ENCODE peak calls at places on chromosomes 2 and 18, in four cellular contexts. V is K562, I is WTC11, W is HepG2. Y is an unnamed sample.

GRCh38 chr2:31317387-31317786 is 83.4 kb downstream of the EHD3 start:
- DNase-seq in V (no peak), I (no peak), W (no peak), Y (no peak)

GRCh38 chr2:5391361-5391760 is 300.8 kb upstream of the SOX11 start:
- DNase-seq in V (no peak), I (no peak), W (no peak), Y (no peak)

GRCh38 chr18:29218101-29218500 is 1041.2 kb upstream of the CDH2 start:
- DNase-seq in V (no peak), I (no peak), W (no peak), Y (no peak)

GRCh38 chr2:31137211-31138036 is 816 bp downstream of the GALNT14 start:
- DNase-seq in V (no peak), I (peak), W (no peak), Y (peak)

GRCh38 chr2:74457549-74458131 is 598 bp upstream of the WBP1 start:
- DNase-seq in V (no peak), I (peak), W (peak), Y (peak)

GRCh38 chr2:19819097-19820065 is 82.4 kb downstream of the TTC32 start:
- DNase-seq in V (no peak), I (no peak), W (no peak), Y (peak)

GRCh38 chr2:16324971-16325612 is 340.5 kb downstream of the CYRIA start:
- DNase-seq in V (no peak), I (no peak), W (no peak), Y (no peak)

GRCh38 chr2:29628882-29629281 is 292.5 kb downstream of the ALK start:
- DNase-seq in V (no peak), I (no peak), W (no peak), Y (no peak)

GRCh38 chr2:205451901-205452300 is 230.4 kb upstream of the NRP2 start:
- DNase-seq in V (no peak), I (no peak), W (no peak), Y (no peak)

GRCh38 chr18:395481-396250 is 104.8 kb downstream of the COLEC12 start:
- DNase-seq in V (no peak), I (no peak), W (no peak), Y (no peak)

GRCh38 chr2:15636972-15637785 is 45.5 kb downstream of the DDX1 start:
- DNase-seq in V (peak), I (peak), W (peak), Y (peak)

GRCh38 chr2:159804941-159805340 is 6.9 kb upstream of the CD302 start:
- DNase-seq in V (no peak), I (no peak), W (no peak), Y (no peak)

GRCh38 chr2:136874258-136874657 is 108.9 kb downstream of the THSD7B start:
- DNase-seq in V (no peak), I (no peak), W (peak), Y (peak)

GRCh38 chr2:118689874-118690273 is 157.6 kb downstream of the EN1 start:
- DNase-seq in V (no peak), I (no peak), W (no peak), Y (no peak)
- TF ChIP-seq NR3C1 in V (no peak), I (no peak), W (no peak), Y (no peak)

GRCh38 chr18:31134988-31135529 is 27.6 kb downstream of the DSC1 start:
- DNase-seq in V (no peak), I (no peak), W (no peak), Y (no peak)
- TF ChIP-seq NR3C1 in V (no peak), I (no peak), W (no peak), Y (no peak)

GRCh38 chr2:238127165-238128060 is 11.1 kb upstream of the KLHL30 start:
- DNase-seq in V (peak), I (no peak), W (peak), Y (peak)

GRCh38 chr2:238130696-238131628 is 7.5 kb upstream of the KLHL30 start:
- DNase-seq in V (no peak), I (no peak), W (no peak), Y (no peak)

GRCh38 chr2:238130111-238130695 is 8.3 kb upstream of the KLHL30 start:
- DNase-seq in V (no peak), I (no peak), W (no peak), Y (no peak)

GRCh38 chr2:238128061-238129040 is 10.1 kb upstream of the KLHL30 start:
- DNase-seq in V (no peak), I (peak), W (no peak), Y (no peak)

GRCh38 chr2:238129166-238130010 is 9.1 kb upstream of the KLHL30 start:
- DNase-seq in V (no peak), I (no peak), W (no peak), Y (no peak)
- TF ChIP-seq NR3C1 in V (no peak), I (no peak), W (no peak), Y (no peak)

GRCh38 chr2:46381263-46381849 is 84.1 kb downstream of the EPAS1 start:
- DNase-seq in V (no peak), I (no peak), W (no peak), Y (no peak)
- TF ChIP-seq NR3C1 in V (no peak), I (no peak), W (no peak), Y (no peak)

GRCh38 chr2:241035818-241036396 is 37.5 kb downstream of the SNED1 start:
- DNase-seq in V (peak), I (no peak), W (no peak), Y (no peak)

GRCh38 chr2:241033994-241034393 is 35.6 kb downstream of the SNED1 start:
- DNase-seq in V (no peak), I (no peak), W (no peak), Y (no peak)

GRCh38 chr2:241034490-241035141 is 36.2 kb downstream of the SNED1 start:
- DNase-seq in V (no peak), I (no peak), W (no peak), Y (no peak)

GRCh38 chr2:241036397-241036963 is 38.1 kb downstream of the SNED1 start:
- DNase-seq in V (peak), I (peak), W (peak), Y (no peak)

DNA sequence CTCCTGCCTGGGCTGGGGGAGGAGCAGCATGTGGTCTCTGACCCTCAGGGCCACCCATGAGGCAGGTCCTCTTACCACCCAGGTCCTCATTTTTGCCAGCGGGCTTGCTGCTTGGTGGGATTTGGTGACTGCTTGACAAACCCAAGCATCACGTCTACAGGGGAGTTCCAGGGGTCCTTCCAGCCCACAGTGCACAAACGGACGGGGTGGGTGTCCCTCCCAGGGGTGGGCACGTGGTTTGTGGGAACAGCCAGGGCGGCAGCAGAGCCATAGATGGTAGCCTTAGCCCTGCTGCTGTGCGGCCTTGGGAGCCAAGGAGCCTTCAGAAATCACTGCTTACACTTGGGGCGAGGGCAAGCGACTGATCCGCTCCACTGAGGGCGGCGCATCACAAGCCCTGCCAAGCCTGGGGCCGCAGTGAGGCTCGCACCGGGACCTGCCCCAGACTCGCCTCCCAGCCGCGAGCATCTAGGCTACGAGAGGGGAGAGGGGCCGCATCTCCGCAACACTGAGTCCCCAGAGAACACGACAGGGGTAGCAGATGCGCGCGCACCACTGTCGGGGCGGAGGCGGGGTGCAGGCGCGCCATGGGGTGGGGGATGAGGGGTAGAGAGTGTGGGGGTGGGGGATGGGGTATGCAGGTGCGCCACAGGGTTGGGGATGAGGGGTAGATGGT is 36.9 kb downstream of the SNED1 start:
- DNase-seq in V (no peak), I (peak), W (no peak), Y (no peak)
- TF ChIP-seq NR3C1 in V (no peak), I (no peak), W (no peak), Y (no peak)

GRCh38 chr2:51027968-51028367 is 4.0 kb downstream of the NRXN1 start:
- DNase-seq in V (no peak), I (no peak), W (no peak), Y (no peak)

GRCh38 chr2:51025942-51026574 is 5.9 kb downstream of the NRXN1 start:
- DNase-seq in V (no peak), I (no peak), W (no peak), Y (no peak)

GRCh38 chr2:51027442-51027841 is 4.5 kb downstream of the NRXN1 start:
- DNase-seq in V (no peak), I (no peak), W (no peak), Y (no peak)

GRCh38 chr2:51031004-51031791 is 734 bp downstream of the NRXN1 start:
- DNase-seq in V (no peak), I (no peak), W (no peak), Y (no peak)

GRCh38 chr2:51028829-51029228 is 3.1 kb downstream of the NRXN1 start:
- DNase-seq in V (no peak), I (no peak), W (no peak), Y (no peak)
- TF ChIP-seq NR3C1 in V (no peak), I (no peak), W (no peak), Y (no peak)

GRCh38 chr2:1653137-1653789 is 91.1 kb downstream of the PXDN start:
- DNase-seq in V (no peak), I (no peak), W (no peak), Y (no peak)
- TF ChIP-seq NR3C1 in V (no peak), I (no peak), W (no peak), Y (no peak)